ENCODE peak calls at places on chromosomes 6 and 20, in eight cellular contexts. J is pancreas, V is left ventricle myocardium inferior, F is endothelial cell, O is WTC11, K is neural crest cell, L is H9, Z is BE2C. W is an unnamed sample.

GRCh38 chr6:144581807-144582537 is 296.8 kb downstream of the UTRN start:
- DNase-seq in O (peak), Z (peak), J (no peak), K (no peak), L (peak), F (peak), V (no peak), W (peak)

GRCh38 chr20:13341737-13342393 is 120.8 kb downstream of the ISM1 start:
- DNase-seq in K (no peak), V (no peak), O (no peak), L (no peak), J (no peak), Z (no peak), F (no peak), W (no peak)

GRCh38 chr6:87588756-87589407 is 905 bp downstream of the RARS2 start:
- DNase-seq in F (no peak), V (no peak), J (no peak), L (no peak), K (no peak), Z (no peak), O (no peak), W (no peak)

GRCh38 chr6:82205793-82206425 is 41.6 kb downstream of the IBTK start:
- DNase-seq in V (no peak), J (no peak), K (no peak), Z (peak), L (no peak), O (no peak), F (no peak), W (no peak)

GRCh38 chr6:30615219-30615957 is 1.7 kb downstream of the PPP1R10 start:
- DNase-seq in K (peak), F (no peak), Z (peak), J (peak), L (peak), O (no peak), V (no peak), W (no peak)

GRCh38 chr6:29909995-29910394 is 32.3 kb upstream of the HLA-A start:
- DNase-seq in V (no peak), J (no peak), F (no peak), O (no peak), Z (no peak), L (no peak), K (no peak), W (no peak)

GRCh38 chr6:39425346-39426056 is 103.0 kb upstream of the KCNK16 start:
- DNase-seq in Z (no peak), L (no peak), J (no peak), F (no peak), K (no peak), O (no peak), V (no peak), W (no peak)

GRCh38 chr6:14126250-14126649 is 8.7 kb downstream of the CD83 start:
- DNase-seq in J (no peak), F (no peak), Z (no peak), O (no peak), K (no peak), V (no peak), L (no peak), W (no peak)

GRCh38 chr20:16518068-16518783 is 55.0 kb downstream of the KIF16B start:
- DNase-seq in Z (peak), O (peak), J (peak), V (no peak), K (peak), F (peak), L (peak), W (peak)

GRCh38 chr20:2387180-2387577 is 6.5 kb downstream of the TGM6 start:
- DNase-seq in Z (peak), J (no peak), O (peak), F (peak), L (peak), K (peak), V (no peak), W (peak)

GRCh38 chr6:38192011-38192410 is 372.5 kb downstream of the ZFAND3 start:
- DNase-seq in L (no peak), F (no peak), V (no peak), K (no peak), O (no peak), Z (no peak), J (no peak), W (no peak)

GRCh38 chr20:676315-676937 is 824 bp upstream of the SCRT2 start:
- DNase-seq in L (no peak), Z (no peak), F (no peak), K (no peak), V (no peak), J (no peak), O (no peak), W (no peak)

GRCh38 chr6:154106251-154106650 is 67.2 kb downstream of the OPRM1 start:
- DNase-seq in O (no peak), J (no peak), V (no peak), Z (no peak), L (no peak), F (no peak), K (no peak), W (no peak)

GRCh38 chr20:35020108-35021031 is 64.7 kb downstream of the MYH7B start:
- DNase-seq in L (no peak), V (no peak), K (no peak), O (no peak), Z (no peak), F (no peak), J (peak), W (no peak)

GRCh38 chr6:14008809-14009208 is 84.1 kb downstream of the RNF182 start:
- DNase-seq in V (no peak), K (no peak), L (no peak), O (no peak), J (no peak), Z (no peak), F (no peak), W (no peak)

GRCh38 chr6:111536888-111537287 is 53.9 kb upstream of the REV3L start:
- DNase-seq in K (no peak), V (no peak), L (no peak), J (no peak), O (no peak), Z (no peak), F (no peak), W (peak)

GRCh38 chr6:16800942-16801341 is 39.7 kb upstream of the ATXN1 start:
- DNase-seq in O (no peak), J (no peak), K (no peak), L (no peak), Z (no peak), V (no peak), F (no peak), W (no peak)

GRCh38 chr20:63833776-63834544 is 2.9 kb upstream of the ZBTB46 start:
- DNase-seq in J (no peak), L (peak), F (no peak), Z (no peak), O (no peak), K (no peak), V (no peak), W (no peak)

GRCh38 chr20:3935295-3935955 is 46.2 kb downstream of the PANK2 start:
- DNase-seq in Z (no peak), O (no peak), K (no peak), V (peak), J (no peak), L (no peak), F (no peak), W (no peak)

GRCh38 chr6:140051521-140052455 is 677.3 kb upstream of the CITED2 start:
- DNase-seq in J (no peak), K (no peak), V (no peak), O (no peak), L (no peak), F (no peak), Z (no peak), W (no peak)

GRCh38 chr6:83183082-83183828 is 9.8 kb downstream of the PGM3 start:
- DNase-seq in Z (no peak), J (no peak), O (no peak), K (no peak), V (no peak), F (no peak), L (no peak), W (no peak)

GRCh38 chr6:128519931-128520435 is 416 bp downstream of the PTPRK start:
- DNase-seq in V (peak), J (peak), F (no peak), O (no peak), L (no peak), Z (no peak), K (no peak), W (peak)

GRCh38 chr6:81262656-81263055 is 489.8 kb downstream of the TENT5A start:
- DNase-seq in V (no peak), J (no peak), Z (no peak), L (no peak), F (no peak), K (no peak), O (no peak), W (no peak)

GRCh38 chr6:35090734-35091133 is 50.4 kb downstream of the TCP11 start:
- DNase-seq in O (no peak), Z (no peak), L (no peak), J (no peak), F (no peak), K (no peak), V (no peak), W (peak)

GRCh38 chr6:101876431-101876830 is 482.9 kb downstream of the GRIK2 start:
- DNase-seq in V (no peak), F (no peak), L (no peak), Z (no peak), K (no peak), O (no peak), J (no peak), W (no peak)

GRCh38 chr6:32114853-32115252 is 5.7 kb upstream of the TNXB start:
- DNase-seq in O (no peak), V (no peak), J (no peak), F (no peak), L (no peak), Z (no peak), K (no peak), W (no peak)

GRCh38 chr6:168525114-168525513 is 84.1 kb downstream of the SMOC2 start:
- DNase-seq in F (no peak), V (no peak), K (no peak), O (no peak), L (no peak), J (no peak), Z (no peak), W (no peak)

GRCh38 chr6:18147160-18147559 is 7.7 kb downstream of the TPMT start:
- DNase-seq in J (no peak), K (no peak), V (no peak), L (no peak), F (no peak), Z (no peak), O (no peak), W (no peak)

GRCh38 chr20:31390490-31390889 is at the start of gene DEFB119:
- DNase-seq in F (no peak), V (no peak), O (no peak), J (no peak), L (no peak), Z (no peak), K (no peak), W (no peak)

GRCh38 chr6:31881136-31881859 is 2.5 kb upstream of the SLC44A4 start:
- DNase-seq in L (no peak), J (no peak), F (no peak), Z (no peak), O (no peak), K (no peak), V (no peak), W (no peak)

GRCh38 chr6:79353226-79353625 is 118.7 kb upstream of the HMGN3 start:
- DNase-seq in Z (no peak), V (no peak), F (no peak), L (no peak), O (no peak), K (no peak), J (no peak), W (no peak)

GRCh38 chr6:105136433-105137350 is 43.1 kb downstream of the POPDC3 start:
- DNase-seq in K (peak), F (peak), L (peak), J (peak), V (peak), Z (peak), O (peak), W (peak)

GRCh38 chr20:42313704-42314103 is 695.5 kb upstream of the CHD6 start:
- DNase-seq in L (no peak), F (no peak), J (no peak), Z (no peak), V (no peak), K (no peak), O (no peak), W (no peak)

GRCh38 chr6:20911826-20912225 is 377.6 kb downstream of the CDKAL1 start:
- DNase-seq in L (no peak), J (no peak), K (no peak), V (no peak), O (no peak), Z (no peak), F (no peak), W (no peak)

GRCh38 chr6:34476462-34476861 is 10.6 kb downstream of the PACSIN1 start:
- DNase-seq in V (no peak), O (no peak), F (no peak), J (no peak), K (no peak), Z (no peak), L (no peak), W (no peak)

GRCh38 chr6:81788748-81789147 is 36.3 kb upstream of the TENT5A start:
- DNase-seq in Z (no peak), L (no peak), O (no peak), J (no peak), K (no peak), F (no peak), V (no peak), W (no peak)

GRCh38 chr6:137339929-137340559 is 120.9 kb upstream of the IFNGR1 start:
- DNase-seq in K (no peak), J (no peak), F (no peak), L (no peak), V (no peak), O (no peak), Z (no peak), W (no peak)

GRCh38 chr6:166624275-166624674 is 2.8 kb downstream of the RPS6KA2 start:
- DNase-seq in J (no peak), Z (no peak), O (no peak), F (no peak), V (no peak), K (no peak), L (no peak), W (no peak)

DNA sequence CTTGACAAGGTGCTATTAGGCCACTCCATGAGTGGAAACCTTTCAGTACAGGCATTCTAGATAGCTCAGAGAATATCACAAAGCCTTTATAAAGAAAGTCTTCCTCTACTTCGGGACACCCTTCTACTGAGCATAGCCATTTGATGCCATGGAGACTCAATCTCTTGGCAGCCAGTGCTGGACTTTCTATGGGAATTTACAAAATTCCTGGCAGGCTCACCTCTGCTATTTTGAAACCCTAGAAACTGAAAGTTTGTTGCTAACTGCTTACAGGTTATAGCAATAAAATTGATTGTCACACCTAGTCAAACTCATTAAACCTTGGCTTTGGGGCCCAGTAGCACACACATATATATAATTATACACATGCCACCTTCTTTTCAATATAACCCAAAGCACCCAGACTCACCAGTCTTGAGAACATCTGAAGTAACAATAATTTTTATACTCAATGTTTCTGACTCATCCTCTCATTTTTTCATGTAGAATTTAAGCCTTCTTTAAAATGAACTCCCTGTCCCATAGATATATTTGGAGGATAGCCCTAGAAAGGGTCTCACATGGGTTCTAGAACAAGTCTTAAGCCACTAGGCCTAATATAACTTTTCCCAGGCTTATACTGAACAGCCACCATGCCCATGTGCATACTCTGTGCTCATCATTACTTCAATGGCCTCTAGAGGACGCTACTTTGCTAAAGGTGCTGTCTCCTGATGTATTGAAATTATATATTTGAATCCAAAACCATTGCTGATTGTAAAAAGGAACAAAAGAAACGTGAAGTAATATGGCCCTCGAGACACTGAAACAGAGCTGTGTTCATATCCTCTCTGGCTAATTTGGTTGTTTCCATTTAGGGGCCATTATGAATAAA is 368.1 kb upstream of the MARCKS start:
- DNase-seq in V (no peak), F (no peak), O (no peak), L (no peak), Z (no peak), K (no peak), J (no peak), W (no peak)
- TF ChIP-seq CTCF in V (no peak), F (no peak), O (peak), L (peak), Z (peak), K (no peak), J (no peak), W (no peak)

GRCh38 chr6:145892026-145892425 is 72.1 kb downstream of the SHPRH start:
- DNase-seq in Z (no peak), O (no peak), L (no peak), K (no peak), F (no peak), V (no peak), J (no peak), W (no peak)

GRCh38 chr6:145891565-145891964 is 72.6 kb downstream of the SHPRH start:
- DNase-seq in Z (no peak), L (no peak), F (no peak), K (no peak), V (no peak), O (no peak), J (no peak), W (no peak)

GRCh38 chr6:145891126-145891525 is 73.0 kb downstream of the SHPRH start:
- DNase-seq in L (no peak), Z (no peak), K (no peak), V (no peak), F (no peak), J (no peak), O (no peak), W (no peak)

GRCh38 chr6:145887969-145888368 is 73.4 kb upstream of the FBXO30 start:
- DNase-seq in F (peak), J (no peak), V (peak), O (no peak), Z (peak), K (no peak), L (no peak), W (no peak)

GRCh38 chr6:145890422-145890821 is 73.7 kb downstream of the SHPRH start:
- DNase-seq in K (no peak), F (no peak), J (no peak), V (no peak), Z (no peak), O (no peak), L (no peak), W (no peak)
- TF ChIP-seq CTCF in K (no peak), F (no peak), J (no peak), V (no peak), Z (no peak), O (no peak), L (no peak), W (no peak)

GRCh38 chr20:22998476-22998875 is 36.6 kb upstream of the SSTR4 start:
- DNase-seq in O (no peak), K (no peak), Z (no peak), F (no peak), J (no peak), L (no peak), V (no peak), W (no peak)
- TF ChIP-seq CTCF in O (no peak), K (no peak), Z (no peak), F (no peak), J (no peak), L (no peak), V (no peak), W (no peak)

DNA sequence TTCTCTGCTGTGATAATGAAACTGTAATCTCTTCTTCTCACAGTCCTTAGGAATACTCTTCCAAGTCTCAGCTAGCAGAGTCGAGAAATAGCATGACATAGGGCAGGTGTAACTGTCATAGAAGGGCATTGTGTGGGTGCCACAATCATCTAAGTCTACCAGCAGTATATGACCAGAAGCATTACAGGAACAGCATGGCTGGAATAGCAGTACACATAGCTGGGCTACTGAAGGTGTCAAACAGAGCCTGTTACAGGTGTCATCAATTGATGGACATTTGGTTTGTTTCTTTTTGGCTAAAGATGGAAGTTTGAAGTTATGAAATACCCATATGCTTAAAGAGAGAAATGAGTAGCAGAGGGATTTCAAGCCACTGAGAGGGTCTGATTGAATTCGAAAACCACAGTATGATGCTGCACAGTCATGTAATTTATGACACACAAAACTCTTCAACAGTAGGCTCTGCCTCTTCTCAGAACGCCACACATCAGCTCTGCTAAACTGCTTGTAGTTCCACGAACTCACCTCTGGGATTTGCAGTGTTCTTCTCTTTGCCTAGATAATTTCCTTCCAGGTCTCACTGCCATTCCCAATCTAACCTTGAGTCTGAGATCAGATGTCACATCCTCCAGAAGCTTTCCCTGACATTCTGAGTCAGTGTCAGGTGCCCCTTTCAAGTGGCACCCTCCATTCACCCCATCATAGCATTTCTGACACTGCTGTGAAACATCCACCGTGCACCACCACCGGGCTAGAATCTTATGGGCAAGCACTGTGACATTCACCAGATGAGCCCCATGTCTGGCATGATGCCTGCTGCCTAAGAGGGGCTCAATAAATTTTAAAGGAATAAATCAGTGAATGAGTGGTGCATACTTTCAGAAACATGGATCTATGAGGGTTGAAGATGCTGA is 151.0 kb downstream of the ADAT2 start:
- DNase-seq in L (no peak), F (no peak), Z (no peak), O (no peak), K (no peak), J (no peak), V (no peak), W (peak)
- TF ChIP-seq CTCF in L (peak), F (no peak), Z (no peak), O (no peak), K (no peak), J (no peak), V (no peak), W (no peak)

GRCh38 chr6:5115168-5115567 is 30.0 kb downstream of the PPP1R3G start:
- DNase-seq in K (no peak), J (no peak), Z (no peak), O (no peak), V (peak), F (no peak), L (no peak), W (no peak)
- TF ChIP-seq CTCF in K (peak), J (no peak), Z (no peak), O (no peak), V (peak), F (no peak), L (peak), W (no peak)

GRCh38 chr20:44737116-44737515 is 8.5 kb upstream of the KCNK15 start:
- DNase-seq in O (no peak), J (no peak), V (no peak), L (no peak), K (no peak), F (no peak), Z (no peak), W (no peak)

GRCh38 chr20:44733341-44734069 is 12.2 kb upstream of the KCNK15 start:
- DNase-seq in F (peak), L (peak), J (peak), O (peak), Z (peak), K (peak), V (peak), W (peak)

GRCh38 chr20:44735816-44736169 is 9.9 kb upstream of the KCNK15 start:
- DNase-seq in L (no peak), O (no peak), V (no peak), F (no peak), J (no peak), K (no peak), Z (no peak), W (no peak)

GRCh38 chr20:44736170-44737021 is 9.3 kb upstream of the KCNK15 start:
- DNase-seq in K (peak), Z (peak), V (no peak), J (peak), O (peak), L (peak), F (peak), W (no peak)

DNA sequence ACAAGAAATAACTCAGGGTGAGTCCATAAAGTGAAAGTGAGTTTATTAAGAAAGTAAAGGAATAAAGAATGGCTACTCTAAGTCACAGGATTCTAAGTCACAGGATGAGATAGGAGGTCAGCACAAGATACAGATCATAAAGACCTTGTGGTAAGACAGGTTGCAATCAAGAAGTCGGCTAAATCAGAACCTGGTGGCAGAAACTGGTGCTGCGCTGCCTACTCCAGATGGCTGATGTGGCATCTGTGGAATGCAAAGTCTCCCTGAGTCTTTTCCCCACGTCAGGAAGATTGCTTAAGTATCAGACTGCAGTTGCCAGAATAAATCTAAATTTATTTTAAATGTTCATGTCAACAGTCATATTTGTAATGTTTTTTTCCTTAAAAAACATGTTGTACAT is 10.7 kb upstream of the KCNK15 start:
- DNase-seq in K (no peak), O (peak), Z (no peak), F (peak), J (no peak), L (no peak), V (no peak), W (no peak)
- TF ChIP-seq CTCF in K (no peak), O (no peak), Z (no peak), F (peak), J (no peak), L (peak), V (no peak), W (no peak)

W was measured in GM13976.